ENCODE peak calls at places on chromosome X, in nine cellular contexts. One of them, this sample, is unnamed.

GRCh38 chrX:31293409-31293808 is 221.6 kb upstream of the FTHL17 start:
- DNase-seq in AG09309: no peak
- DNase-seq in HCT116: no peak
- DNase-seq in heart left ventricle: no peak
- DNase-seq in tibial nerve: no peak
- DNase-seq in mucosa of descending colon: no peak
- DNase-seq in effector memory CD4-positive, alpha-beta T cell: no peak
- DNase-seq in ascending aorta: no peak
- DNase-seq in uterus: no peak
- DNase-seq in this sample: no peak

GRCh38 chrX:155046811-155047528 is 20.3 kb downstream of the FUNDC2 start:
- DNase-seq in ascending aorta: no peak
- DNase-seq in AG09309: no peak
- DNase-seq in HCT116: no peak
- DNase-seq in tibial nerve: no peak
- DNase-seq in heart left ventricle: no peak
- DNase-seq in mucosa of descending colon: no peak
- DNase-seq in uterus: no peak
- DNase-seq in effector memory CD4-positive, alpha-beta T cell: no peak
- DNase-seq in this sample: no peak

GRCh38 chrX:141733371-141733770 is 34.8 kb upstream of the SPANXD start:
- DNase-seq in effector memory CD4-positive, alpha-beta T cell: no peak
- DNase-seq in uterus: no peak
- DNase-seq in AG09309: no peak
- DNase-seq in tibial nerve: no peak
- DNase-seq in heart left ventricle: no peak
- DNase-seq in HCT116: no peak
- DNase-seq in ascending aorta: no peak
- DNase-seq in mucosa of descending colon: no peak
- DNase-seq in this sample: no peak

GRCh38 chrX:136200466-136200865 is 50.7 kb downstream of the MAP7D3 start:
- DNase-seq in heart left ventricle: no peak
- DNase-seq in tibial nerve: no peak
- DNase-seq in AG09309: no peak
- DNase-seq in uterus: no peak
- DNase-seq in ascending aorta: no peak
- DNase-seq in effector memory CD4-positive, alpha-beta T cell: no peak
- DNase-seq in HCT116: no peak
- DNase-seq in mucosa of descending colon: no peak
- DNase-seq in this sample: no peak

GRCh38 chrX:115679460-115679859 is 118.5 kb downstream of the PLS3 start:
- DNase-seq in heart left ventricle: no peak
- DNase-seq in ascending aorta: no peak
- DNase-seq in mucosa of descending colon: no peak
- DNase-seq in effector memory CD4-positive, alpha-beta T cell: no peak
- DNase-seq in tibial nerve: no peak
- DNase-seq in HCT116: peak; percentile 7
- DNase-seq in uterus: no peak
- DNase-seq in AG09309: no peak
- DNase-seq in this sample: no peak

GRCh38 chrX:94722578-94722977 is 1048.6 kb downstream of the FAM133A start:
- DNase-seq in mucosa of descending colon: no peak
- DNase-seq in effector memory CD4-positive, alpha-beta T cell: no peak
- DNase-seq in AG09309: no peak
- DNase-seq in HCT116: no peak
- DNase-seq in tibial nerve: no peak
- DNase-seq in ascending aorta: no peak
- DNase-seq in heart left ventricle: no peak
- DNase-seq in uterus: no peak
- DNase-seq in this sample: no peak

GRCh38 chrX:105872921-105873320 is 50.6 kb downstream of the NRK start:
- DNase-seq in uterus: no peak
- DNase-seq in mucosa of descending colon: no peak
- DNase-seq in tibial nerve: no peak
- DNase-seq in ascending aorta: no peak
- DNase-seq in HCT116: no peak
- DNase-seq in effector memory CD4-positive, alpha-beta T cell: no peak
- DNase-seq in heart left ventricle: peak; percentile 4
- DNase-seq in AG09309: no peak
- DNase-seq in this sample: no peak

GRCh38 chrX:40010550-40011364 is 87.0 kb downstream of the BCOR start:
- DNase-seq in uterus: no peak
- DNase-seq in ascending aorta: no peak
- DNase-seq in effector memory CD4-positive, alpha-beta T cell: no peak
- DNase-seq in heart left ventricle: no peak
- DNase-seq in AG09309: no peak
- DNase-seq in mucosa of descending colon: no peak
- DNase-seq in tibial nerve: no peak
- DNase-seq in HCT116: no peak
- DNase-seq in this sample: no peak

GRCh38 chrX:102651968-102652744 is 873 bp downstream of the GPRASP1 start:
- DNase-seq in uterus: peak; percentile 73
- DNase-seq in heart left ventricle: peak; percentile 46
- DNase-seq in AG09309: no peak
- DNase-seq in ascending aorta: no peak
- DNase-seq in effector memory CD4-positive, alpha-beta T cell: peak; percentile 44
- DNase-seq in mucosa of descending colon: no peak
- DNase-seq in tibial nerve: no peak
- DNase-seq in HCT116: no peak
- DNase-seq in this sample: no peak

GRCh38 chrX:105821471-105822081 is 763 bp upstream of the NRK start:
- DNase-seq in heart left ventricle: no peak
- DNase-seq in AG09309: no peak
- DNase-seq in mucosa of descending colon: no peak
- DNase-seq in tibial nerve: no peak
- DNase-seq in ascending aorta: no peak
- DNase-seq in uterus: no peak
- DNase-seq in effector memory CD4-positive, alpha-beta T cell: no peak
- DNase-seq in HCT116: no peak
- DNase-seq in this sample: peak; percentile 26

GRCh38 chrX:124414281-124414680 is 67.9 kb downstream of the SH2D1A start:
- DNase-seq in heart left ventricle: no peak
- DNase-seq in mucosa of descending colon: no peak
- DNase-seq in tibial nerve: no peak
- DNase-seq in uterus: no peak
- DNase-seq in HCT116: no peak
- DNase-seq in effector memory CD4-positive, alpha-beta T cell: no peak
- DNase-seq in AG09309: no peak
- DNase-seq in ascending aorta: no peak
- DNase-seq in this sample: no peak

GRCh38 chrX:119008122-119008744 is 33.8 kb downstream of the LONRF3 start:
- DNase-seq in tibial nerve: no peak
- DNase-seq in AG09309: no peak
- DNase-seq in ascending aorta: no peak
- DNase-seq in mucosa of descending colon: no peak
- DNase-seq in effector memory CD4-positive, alpha-beta T cell: no peak
- DNase-seq in heart left ventricle: no peak
- DNase-seq in uterus: no peak
- DNase-seq in HCT116: no peak
- DNase-seq in this sample: no peak

GRCh38 chrX:67604979-67605703 is 61.3 kb downstream of the AR start:
- DNase-seq in tibial nerve: no peak
- DNase-seq in uterus: no peak
- DNase-seq in ascending aorta: no peak
- DNase-seq in AG09309: peak; percentile 71
- DNase-seq in HCT116: no peak
- DNase-seq in mucosa of descending colon: no peak
- DNase-seq in effector memory CD4-positive, alpha-beta T cell: no peak
- DNase-seq in heart left ventricle: no peak
- DNase-seq in this sample: peak; percentile 31

GRCh38 chrX:45714864-45715263 is 514.2 kb upstream of the DIPK2B start:
- DNase-seq in AG09309: peak; percentile 80
- DNase-seq in uterus: peak; percentile 22
- DNase-seq in HCT116: peak; percentile 82
- DNase-seq in heart left ventricle: peak; percentile 2
- DNase-seq in effector memory CD4-positive, alpha-beta T cell: no peak
- DNase-seq in ascending aorta: peak; percentile 10
- DNase-seq in mucosa of descending colon: no peak
- DNase-seq in tibial nerve: no peak
- DNase-seq in this sample: peak; percentile 56

GRCh38 chrX:110561036-110561435 is 202.4 kb downstream of the RTL9 start:
- DNase-seq in heart left ventricle: no peak
- DNase-seq in uterus: no peak
- DNase-seq in HCT116: no peak
- DNase-seq in effector memory CD4-positive, alpha-beta T cell: no peak
- DNase-seq in AG09309: peak; percentile 5
- DNase-seq in ascending aorta: no peak
- DNase-seq in mucosa of descending colon: no peak
- DNase-seq in tibial nerve: no peak
- DNase-seq in this sample: no peak

DNA sequence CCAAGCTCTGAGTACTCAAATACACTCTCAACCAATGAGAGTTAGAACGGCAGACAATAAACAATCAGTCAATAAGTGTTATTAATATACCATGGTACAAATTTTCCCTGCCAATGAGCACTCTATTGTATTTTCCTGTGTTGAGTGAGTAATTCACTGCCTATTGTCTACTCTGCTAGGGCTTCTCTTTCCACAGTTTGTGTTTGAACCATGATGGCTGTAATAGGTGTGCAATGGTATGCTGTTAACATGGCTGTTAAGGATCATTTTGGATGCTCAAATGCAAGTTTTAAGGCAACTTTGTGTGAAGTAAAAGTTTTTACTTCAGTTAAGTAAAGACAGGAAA is 41.2 kb downstream of the RPS6KA3 start:
- DNase-seq in effector memory CD4-positive, alpha-beta T cell: no peak
- DNase-seq in mucosa of descending colon: no peak
- DNase-seq in tibial nerve: no peak
- DNase-seq in HCT116: no peak
- DNase-seq in ascending aorta: no peak
- DNase-seq in uterus: no peak
- DNase-seq in AG09309: no peak
- DNase-seq in heart left ventricle: no peak
- DNase-seq in this sample: no peak
- H3K4me3 ChIP-seq in effector memory CD4-positive, alpha-beta T cell: no peak overlapping the region
- H3K4me3 ChIP-seq in mucosa of descending colon: no peak overlapping the region
- H3K4me3 ChIP-seq in tibial nerve: no peak overlapping the region
- H3K4me3 ChIP-seq in HCT116: no peak overlapping the region
- H3K4me3 ChIP-seq in ascending aorta: no peak overlapping the region
- H3K4me3 ChIP-seq in uterus: no peak overlapping the region
- H3K4me3 ChIP-seq in AG09309: no peak overlapping the region
- H3K4me3 ChIP-seq in heart left ventricle: no peak overlapping the region
- H3K4me3 ChIP-seq in this sample: no peak overlapping the region

GRCh38 chrX:42755820-42756219 is 22.1 kb downstream of the PPP1R2C start:
- DNase-seq in AG09309: peak; percentile 20
- DNase-seq in mucosa of descending colon: no peak
- DNase-seq in HCT116: no peak
- DNase-seq in uterus: no peak
- DNase-seq in effector memory CD4-positive, alpha-beta T cell: no peak
- DNase-seq in heart left ventricle: peak; percentile 11
- DNase-seq in ascending aorta: no peak
- DNase-seq in tibial nerve: peak; percentile 21
- DNase-seq in this sample: peak; percentile 23

GRCh38 chrX:42754129-42754528 is 23.8 kb downstream of the PPP1R2C start:
- DNase-seq in HCT116: no peak
- DNase-seq in uterus: no peak
- DNase-seq in effector memory CD4-positive, alpha-beta T cell: no peak
- DNase-seq in ascending aorta: no peak
- DNase-seq in AG09309: no peak
- DNase-seq in heart left ventricle: no peak
- DNase-seq in tibial nerve: no peak
- DNase-seq in mucosa of descending colon: no peak
- DNase-seq in this sample: no peak

GRCh38 chrX:42754582-42754981 is 23.4 kb downstream of the PPP1R2C start:
- DNase-seq in effector memory CD4-positive, alpha-beta T cell: no peak
- DNase-seq in mucosa of descending colon: no peak
- DNase-seq in AG09309: no peak
- DNase-seq in HCT116: no peak
- DNase-seq in ascending aorta: no peak
- DNase-seq in uterus: no peak
- DNase-seq in heart left ventricle: no peak
- DNase-seq in tibial nerve: no peak
- DNase-seq in this sample: no peak

DNA sequence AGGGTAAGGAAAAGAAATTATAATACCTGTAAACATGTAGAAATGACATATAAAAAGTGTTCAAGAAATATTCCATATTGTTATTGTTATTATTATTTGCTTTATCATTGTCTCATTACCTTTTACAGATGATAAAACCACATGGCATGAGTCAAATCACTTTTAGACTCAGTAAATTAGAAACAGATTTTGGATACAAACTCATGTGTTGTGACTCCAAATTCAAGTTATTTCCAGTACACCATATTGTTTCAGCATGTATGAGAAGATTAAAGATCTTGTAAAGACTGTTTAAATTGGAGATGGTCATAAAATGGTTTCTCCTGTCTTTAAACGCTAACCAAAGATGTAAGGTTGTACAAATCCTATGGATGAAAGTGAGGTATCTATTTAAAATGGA is 18.1 kb downstream of the PPP1R2C start:
- DNase-seq in effector memory CD4-positive, alpha-beta T cell: no peak
- DNase-seq in mucosa of descending colon: no peak
- DNase-seq in HCT116: no peak
- DNase-seq in AG09309: no peak
- DNase-seq in ascending aorta: no peak
- DNase-seq in heart left ventricle: no peak
- DNase-seq in uterus: no peak
- DNase-seq in tibial nerve: no peak
- DNase-seq in this sample: no peak
- H3K4me3 ChIP-seq in effector memory CD4-positive, alpha-beta T cell: no peak overlapping the region
- H3K4me3 ChIP-seq in mucosa of descending colon: no peak overlapping the region
- H3K4me3 ChIP-seq in HCT116: no peak overlapping the region
- H3K4me3 ChIP-seq in AG09309: no peak overlapping the region
- H3K4me3 ChIP-seq in ascending aorta: no peak overlapping the region
- H3K4me3 ChIP-seq in heart left ventricle: no peak overlapping the region
- H3K4me3 ChIP-seq in uterus: no peak overlapping the region
- H3K4me3 ChIP-seq in tibial nerve: no peak overlapping the region
- H3K4me3 ChIP-seq in this sample: no peak overlapping the region

GRCh38 chrX:630922-631496 is 418 bp downstream of the SHOX start:
- DNase-seq in heart left ventricle: no peak
- DNase-seq in mucosa of descending colon: no peak
- DNase-seq in tibial nerve: no peak
- DNase-seq in AG09309: no peak
- DNase-seq in effector memory CD4-positive, alpha-beta T cell: no peak
- DNase-seq in HCT116: no peak
- DNase-seq in uterus: no peak
- DNase-seq in ascending aorta: no peak
- DNase-seq in this sample: no peak
- H3K4me3 ChIP-seq in heart left ventricle: no peak overlapping the region
- H3K4me3 ChIP-seq in mucosa of descending colon: no peak overlapping the region
- H3K4me3 ChIP-seq in tibial nerve: peak overlapping the region; percentile 28
- H3K4me3 ChIP-seq in AG09309: no peak overlapping the region
- H3K4me3 ChIP-seq in effector memory CD4-positive, alpha-beta T cell: no peak overlapping the region
- H3K4me3 ChIP-seq in HCT116: no peak overlapping the region
- H3K4me3 ChIP-seq in uterus: no peak overlapping the region
- H3K4me3 ChIP-seq in ascending aorta: no peak overlapping the region
- H3K4me3 ChIP-seq in this sample: no peak overlapping the region

GRCh38 chrX:48813605-48814004 is 11.7 kb downstream of the HDAC6 start:
- DNase-seq in tibial nerve: no peak
- DNase-seq in HCT116: no peak
- DNase-seq in AG09309: no peak
- DNase-seq in heart left ventricle: no peak
- DNase-seq in ascending aorta: no peak
- DNase-seq in effector memory CD4-positive, alpha-beta T cell: no peak
- DNase-seq in uterus: no peak
- DNase-seq in mucosa of descending colon: no peak
- DNase-seq in this sample: no peak
- H3K4me3 ChIP-seq in tibial nerve: no peak overlapping the region
- H3K4me3 ChIP-seq in HCT116: no peak overlapping the region
- H3K4me3 ChIP-seq in AG09309: no peak overlapping the region
- H3K4me3 ChIP-seq in heart left ventricle: no peak overlapping the region
- H3K4me3 ChIP-seq in ascending aorta: no peak overlapping the region
- H3K4me3 ChIP-seq in effector memory CD4-positive, alpha-beta T cell: no peak overlapping the region
- H3K4me3 ChIP-seq in uterus: no peak overlapping the region
- H3K4me3 ChIP-seq in mucosa of descending colon: no peak overlapping the region
- H3K4me3 ChIP-seq in this sample: no peak overlapping the region

This sample was measured in kidney epithelial cell.